ENCODE peak calls at places on chromosomes 6 and 20, in four cellular contexts. E, G, L and Z are unnamed samples.

GRCh38 chr20:22795897-22796296 is 211.5 kb upstream of the FOXA2 start:
- DNase-seq in G (peak), E (peak), L (peak), Z (no peak)

GRCh38 chr6:163354085-163354484 is 60.4 kb upstream of the QKI start:
- DNase-seq in E (no peak), L (no peak), G (no peak), Z (no peak)

GRCh38 chr6:114934079-114934478 is 591.3 kb upstream of the HS3ST5 start:
- DNase-seq in E (no peak), G (no peak), L (no peak), Z (no peak)

GRCh38 chr6:110097443-110097842 is 82.0 kb downstream of the WASF1 start:
- DNase-seq in E (no peak), G (no peak), L (no peak), Z (no peak)

GRCh38 chr6:32956176-32956575 is 3.3 kb upstream of the HLA-DMA start:
- DNase-seq in G (no peak), E (no peak), L (no peak), Z (no peak)

GRCh38 chr6:15247750-15248450 is 2.0 kb downstream of the JARID2 start:
- DNase-seq in G (peak), E (peak), L (no peak), Z (no peak)

GRCh38 chr20:36825374-36826104 is 50.4 kb upstream of the TLDC2 start:
- DNase-seq in G (peak), E (no peak), L (no peak), Z (no peak)

GRCh38 chr6:36904096-36904495 is 18.3 kb downstream of the C6orf89 start:
- DNase-seq in E (peak), L (no peak), G (no peak), Z (no peak)

GRCh38 chr20:50192364-50193168 is 1.9 kb downstream of the CEBPB start:
- DNase-seq in L (peak), G (peak), E (peak), Z (peak)

GRCh38 chr6:168535711-168536110 is 94.7 kb downstream of the SMOC2 start:
- DNase-seq in E (no peak), L (no peak), G (no peak), Z (no peak)

GRCh38 chr20:48470141-48470540 is 357.7 kb downstream of the PREX1 start:
- DNase-seq in E (no peak), G (no peak), L (no peak), Z (no peak)

GRCh38 chr6:17768388-17768787 is 61.7 kb upstream of the NUP153 start:
- DNase-seq in L (no peak), G (peak), E (peak), Z (no peak)

GRCh38 chr6:21885532-21886089 is 292.1 kb downstream of the SOX4 start:
- DNase-seq in G (peak), E (peak), L (peak), Z (peak)

GRCh38 chr20:672975-673604 is 2.5 kb downstream of the SCRT2 start:
- DNase-seq in E (peak), L (no peak), G (no peak), Z (no peak)

GRCh38 chr6:79215233-79215824 is 19.2 kb downstream of the HMGN3 start:
- DNase-seq in L (no peak), E (no peak), G (peak), Z (no peak)

GRCh38 chr20:4451487-4451886 is 270.2 kb upstream of the PRND start:
- DNase-seq in L (no peak), E (no peak), G (no peak), Z (peak)

GRCh38 chr6:16711551-16712249 is 49.6 kb downstream of the ATXN1 start:
- DNase-seq in L (no peak), G (no peak), E (peak), Z (no peak)

GRCh38 chr6:148358196-148358785 is 15.7 kb downstream of the SASH1 start:
- DNase-seq in L (peak), G (no peak), E (no peak), Z (no peak)

GRCh38 chr6:38273325-38273724 is 366.4 kb downstream of the BTBD9 start:
- DNase-seq in G (peak), E (no peak), L (no peak), Z (no peak)

GRCh38 chr6:43953794-43954310 is 173.4 kb downstream of the MRPL14 start:
- DNase-seq in G (peak), E (no peak), L (no peak), Z (no peak)

GRCh38 chr6:112938656-112939055 is 591.5 kb downstream of the RFPL4B start:
- DNase-seq in L (no peak), G (no peak), E (peak), Z (no peak)

GRCh38 chr20:49851234-49851755 is 38.7 kb downstream of the SLC9A8 start:
- DNase-seq in G (no peak), L (no peak), E (no peak), Z (no peak)

GRCh38 chr6:24831771-24832718 is 33.3 kb upstream of the ARMH2 start:
- DNase-seq in G (no peak), E (no peak), L (no peak), Z (no peak)

GRCh38 chr6:32118782-32119628 is 9.0 kb downstream of the ATF6B start:
- DNase-seq in E (peak), G (peak), L (peak), Z (peak)

GRCh38 chr6:132995432-132995831 is 181.1 kb downstream of the RPS12 start:
- DNase-seq in G (no peak), E (no peak), L (no peak), Z (no peak)

GRCh38 chr20:23065438-23066201 is 16.1 kb upstream of the THBD start:
- DNase-seq in E (no peak), G (no peak), L (no peak), Z (no peak)

GRCh38 chr20:10519361-10520048 is 84.4 kb downstream of the SLX4IP start:
- DNase-seq in E (peak), G (no peak), L (no peak), Z (peak)

GRCh38 chr6:166551797-166552495 is 34.5 kb downstream of the RAMACL start:
- DNase-seq in G (peak), L (no peak), E (no peak), Z (no peak)

DNA sequence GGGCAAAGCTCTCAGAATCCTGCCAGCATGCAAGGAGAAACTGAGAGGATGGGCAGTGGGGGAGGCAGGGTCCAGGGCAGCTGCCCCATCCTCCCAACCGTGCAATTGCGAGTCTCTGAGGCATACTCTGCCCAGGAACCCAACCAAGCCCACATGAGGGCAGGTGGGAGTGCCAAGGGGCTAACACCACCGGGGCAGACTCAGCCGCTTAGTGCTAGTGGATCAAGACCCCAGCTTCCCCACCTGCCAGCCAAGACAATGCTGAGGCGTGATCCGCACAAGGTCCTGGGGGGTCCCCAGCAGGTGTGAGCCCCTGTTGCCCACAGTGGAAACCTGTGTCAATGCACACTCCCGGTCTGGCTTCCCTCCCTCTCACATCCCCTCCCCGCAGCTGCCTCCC is 48.5 kb upstream of the ENTPD6 start:
- DNase-seq in L (no peak), E (no peak), G (no peak), Z (no peak)
- H3K27ac ChIP-seq in L (no peak), E (no peak), G (no peak), Z (no peak)

DNA sequence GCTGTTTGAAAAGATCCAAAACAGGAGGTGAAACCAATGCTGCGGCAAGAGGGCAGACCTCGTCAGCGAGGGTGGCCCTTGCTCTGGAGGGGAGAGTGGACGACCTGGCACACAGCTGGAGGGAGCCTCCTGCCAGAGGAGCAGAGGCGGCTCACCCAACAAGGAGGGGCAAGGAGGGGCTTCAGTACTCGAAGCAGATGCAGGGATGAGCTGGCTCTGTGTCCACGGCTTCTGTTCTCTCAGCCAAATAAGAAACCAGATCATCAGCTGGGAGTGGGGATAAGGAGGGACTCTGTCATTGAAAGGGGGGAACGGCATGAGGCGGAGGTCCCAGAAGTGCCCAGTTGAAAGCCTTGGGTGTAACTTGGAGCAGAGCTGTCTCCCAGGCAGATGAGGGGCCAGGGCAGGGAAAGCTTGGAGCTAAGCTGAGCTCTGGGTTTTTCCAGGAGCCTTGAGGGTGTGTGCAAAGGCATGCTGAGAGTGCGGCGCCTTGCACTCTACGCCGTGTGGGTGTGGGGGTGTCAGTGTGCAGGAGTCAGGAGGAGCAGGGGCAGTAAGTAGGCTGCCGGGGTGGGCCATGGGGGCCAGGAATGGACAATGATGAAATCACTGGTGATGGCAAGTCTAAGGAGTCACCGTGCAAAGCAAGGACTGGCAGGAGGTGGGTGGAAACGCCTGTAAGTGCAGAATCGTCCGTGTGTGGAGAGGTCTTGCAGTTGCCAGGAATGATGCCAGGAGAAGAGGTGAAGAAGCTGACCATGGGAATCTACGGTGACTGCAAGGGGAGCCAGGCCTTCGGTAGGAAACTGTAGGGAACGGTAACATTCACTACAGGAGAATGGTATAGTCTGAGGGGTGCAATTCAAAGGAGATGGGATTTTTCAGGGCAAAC is 85.4 kb upstream of the FOXQ1 start:
- DNase-seq in G (no peak), E (no peak), L (no peak), Z (no peak)
- H3K27ac ChIP-seq in G (no peak), E (no peak), L (no peak), Z (no peak)

GRCh38 chr6:150617496-150618460 is 18.1 kb downstream of the PLEKHG1 start:
- DNase-seq in L (no peak), G (peak), E (no peak), Z (no peak)
- H3K27ac ChIP-seq in L (no peak), G (peak), E (no peak), Z (no peak)

DNA sequence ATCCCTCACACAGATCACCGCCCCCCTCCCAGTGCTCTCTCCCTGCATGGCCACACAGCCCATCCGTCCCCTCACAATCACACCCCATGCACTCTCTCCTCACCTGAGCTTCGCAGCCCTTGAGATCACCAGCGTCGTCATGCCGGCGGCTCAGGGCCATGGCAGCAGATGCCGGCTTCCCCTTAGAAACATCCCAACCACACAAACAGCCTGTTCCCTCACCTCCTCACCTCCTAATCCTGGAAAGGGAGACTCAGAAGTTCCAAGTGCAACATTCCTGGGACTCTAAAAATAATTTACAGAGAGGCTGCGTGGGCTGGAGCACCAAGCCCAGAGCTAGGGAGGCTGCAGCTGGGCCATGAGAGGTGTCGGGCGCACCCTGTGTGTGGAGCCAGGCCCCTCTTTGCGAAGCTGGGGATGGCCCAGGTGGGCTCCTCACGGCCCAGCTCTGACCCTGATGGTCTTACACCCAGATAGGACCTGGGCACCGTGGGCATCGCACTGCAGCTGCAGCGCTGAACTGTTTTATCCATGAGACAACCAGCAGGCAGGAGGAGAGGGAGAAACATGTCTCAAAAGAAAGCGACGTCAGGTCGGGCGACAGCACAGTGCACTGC is 125.3 kb downstream of the DLL1 start:
- DNase-seq in L (no peak), G (no peak), E (no peak), Z (no peak)
- H3K27ac ChIP-seq in L (no peak), G (no peak), E (no peak), Z (no peak)